ENCODE peak calls at places on chromosomes 12 and 14, in four cellular contexts. J is endothelial cell; U is CD4-positive, alpha-beta T cell; A is T-helper 9 cell. B is an unnamed sample.
A peak's percentile ranks its signal among the peaks of the same experiment; 100 is the strongest.

GRCh38 chr14:95533391-95533821 is 1.4 kb upstream of the GLRX5 start:
- DNase-seq in U (no peak), A (no peak), J (no peak), B (no peak)

GRCh38 chr14:67551123-67551522 is 18.0 kb downstream of the PLEKHH1 start:
- DNase-seq in A (no peak), J (no peak), U (no peak), B (no peak)

GRCh38 chr12:102992297-102992696 is 34.8 kb downstream of the ASCL1 start:
- DNase-seq in J (no peak), A (no peak), U (no peak), B (no peak)

GRCh38 chr12:24109381-24110039 is 160.0 kb upstream of the SOX5 start:
- DNase-seq in J (no peak), U (no peak), A (no peak), B (no peak)

GRCh38 chr14:61435563-61436337 is 114.4 kb downstream of the PRKCH start:
- DNase-seq in J (no peak), A (no peak), U (no peak), B (no peak)

GRCh38 chr14:91350813-91351507 is 66.7 kb downstream of the CCDC88C start:
- DNase-seq in U (peak; percentile 53), J (no peak), A (no peak), B (no peak)

GRCh38 chr14:35341454-35342159 is 49.4 kb downstream of the PSMA6 start:
- DNase-seq in J (no peak), A (peak; percentile 25), U (no peak), B (peak; percentile 58)

GRCh38 chr12:32454075-32454474 is 54.7 kb downstream of the FGD4 start:
- DNase-seq in U (no peak), J (no peak), A (no peak), B (no peak)

GRCh38 chr12:117518594-117519270 is 157.3 kb upstream of the NOS1 start:
- DNase-seq in J (no peak), U (no peak), A (no peak), B (no peak)

GRCh38 chr14:44895716-44896115 is 66.0 kb downstream of the KLHL28 start:
- DNase-seq in J (no peak), A (no peak), U (no peak), B (no peak)

GRCh38 chr12:119005085-119005484 is 23.7 kb downstream of the SRRM4 start:
- DNase-seq in A (no peak), J (no peak), U (no peak), B (no peak)

GRCh38 chr12:95083938-95084337 is 10.5 kb upstream of the NR2C1 start:
- DNase-seq in U (no peak), J (peak; percentile 38), A (no peak), B (no peak)

GRCh38 chr14:102930138-102930752 is 7.8 kb downstream of the AMN start:
- DNase-seq in J (peak; percentile 35), A (no peak), U (no peak), B (peak; percentile 70)

GRCh38 chr12:3655331-3655900 is 97.5 kb downstream of the CRACR2A start:
- DNase-seq in U (no peak), J (peak; percentile 31), A (no peak), B (peak; percentile 69)

GRCh38 chr12:40225337-40225983 is 663 bp downstream of the LRRK2 start:
- DNase-seq in U (no peak), J (no peak), A (no peak), B (no peak)

GRCh38 chr14:104868060-104868740 is 3.1 kb downstream of the CEP170B start:
- DNase-seq in A (no peak), J (no peak), U (no peak), B (no peak)

GRCh38 chr14:61662437-61663311 is 32.6 kb upstream of the HIF1A start:
- DNase-seq in J (no peak), U (peak; percentile 16), A (peak; percentile 14), B (no peak)

GRCh38 chr14:77204457-77204796 is 22.8 kb downstream of the TMEM63C start:
- DNase-seq in J (no peak), U (no peak), A (no peak), B (no peak)

GRCh38 chr14:52878469-52878868 is 72.4 kb downstream of the FERMT2 start:
- DNase-seq in U (no peak), J (no peak), A (no peak), B (no peak)

GRCh38 chr12:124005736-124006581 is 32.9 kb downstream of the ZNF664 start:
- DNase-seq in U (no peak), J (no peak), A (no peak), B (no peak)